ENCODE peak calls at places on chromosomes 1 and 21, in nine cellular contexts. Y, W, D, Q, L, X, O, U and Z are unnamed samples.

GRCh38 chr1:152878042-152878441 is at the start of gene SMCP:
- DNase-seq in D (no peak), Y (no peak), X (no peak), U (no peak), W (no peak), Q (no peak), O (no peak), L (no peak), Z (peak; percentile 41)

GRCh38 chr1:62213075-62213914 is 18.6 kb downstream of the L1TD1 start:
- DNase-seq in D (no peak), X (no peak), L (no peak), O (no peak), U (no peak), Q (no peak), Y (no peak), W (no peak), Z (no peak)

GRCh38 chr1:40980453-40981121 is 1.1 kb downstream of the CTPS1 start:
- DNase-seq in W (peak; percentile 35), U (no peak), Q (no peak), X (no peak), L (peak; percentile 45), O (no peak), Y (peak; percentile 76), D (no peak), Z (peak; percentile 75)

GRCh38 chr1:6212193-6212959 is 6.5 kb downstream of the RNF207 start:
- DNase-seq in Y (no peak), O (no peak), L (peak; percentile 17), U (no peak), W (no peak), D (no peak), Q (no peak), X (no peak), Z (peak; percentile 61)

GRCh38 chr21:44911384-44912157 is 9.1 kb downstream of the ITGB2 start:
- DNase-seq in Q (peak; percentile 56), X (no peak), W (peak; percentile 69), L (peak; percentile 86), D (no peak), O (no peak), U (no peak), Y (peak; percentile 32), Z (no peak)

GRCh38 chr21:38802050-38803026 is 3.4 kb upstream of the ETS2 start:
- DNase-seq in W (no peak), Y (peak; percentile 97), O (no peak), Q (no peak), D (no peak), L (no peak), U (no peak), X (no peak), Z (no peak)

GRCh38 chr1:198677027-198677426 is 38.2 kb downstream of the PTPRC start:
- DNase-seq in O (no peak), U (no peak), L (no peak), W (no peak), X (no peak), Y (no peak), Q (no peak), D (no peak), Z (no peak)

GRCh38 chr1:41343790-41344679 is 17.2 kb upstream of the FOXO6 start:
- DNase-seq in D (no peak), Q (no peak), Y (peak; percentile 42), O (no peak), W (no peak), X (no peak), L (no peak), U (no peak), Z (peak; percentile 39)

GRCh38 chr21:29386803-29387202 is 88.1 kb downstream of the BACH1 start:
- DNase-seq in L (no peak), X (no peak), O (no peak), W (no peak), D (no peak), U (no peak), Y (peak; percentile 74), Q (no peak), Z (no peak)

GRCh38 chr1:94118471-94118870 is 2.5 kb downstream of the ABCA4 start:
- DNase-seq in W (no peak), Q (no peak), Y (no peak), O (no peak), U (no peak), L (no peak), X (no peak), D (no peak), Z (no peak)

GRCh38 chr1:164563821-164564251 is 4.9 kb downstream of the PBX1 start:
- DNase-seq in U (no peak), X (no peak), Y (peak; percentile 29), W (peak; percentile 27), O (no peak), Q (no peak), D (no peak), L (no peak), Z (no peak)

GRCh38 chr1:56330400-56331026 is 248.8 kb downstream of the PLPP3 start:
- DNase-seq in Q (no peak), D (peak; percentile 44), W (peak; percentile 16), U (no peak), O (no peak), X (no peak), Y (peak; percentile 34), L (no peak), Z (peak; percentile 71)

GRCh38 chr1:170698711-170699275 is 34.9 kb downstream of the PRRX1 start:
- DNase-seq in Q (no peak), W (no peak), D (peak; percentile 76), X (no peak), Y (no peak), U (peak; percentile 47), L (no peak), O (no peak), Z (no peak)

GRCh38 chr1:23742670-23743286 is 493 bp upstream of the ELOA start:
- DNase-seq in W (peak; percentile 17), U (no peak), D (no peak), L (no peak), Q (no peak), X (no peak), O (peak; percentile 37), Y (peak; percentile 29), Z (no peak)

GRCh38 chr1:171140466-171140865 is 44.6 kb upstream of the FMO2 start:
- DNase-seq in L (peak; percentile 60), O (peak; percentile 21), W (no peak), D (no peak), Y (no peak), Q (peak; percentile 44), X (no peak), U (no peak), Z (no peak)

GRCh38 chr1:17633654-17634053 is 94.2 kb downstream of the ARHGEF10L start:
- DNase-seq in Y (peak; percentile 51), L (no peak), O (no peak), Q (no peak), W (peak; percentile 82), U (no peak), X (no peak), D (peak; percentile 56), Z (no peak)

GRCh38 chr1:197200468-197200899 is 54.0 kb upstream of the ASPM start:
- DNase-seq in W (peak; percentile 44), X (no peak), Y (peak; percentile 35), Q (no peak), L (peak; percentile 20), U (no peak), D (peak; percentile 8), O (no peak), Z (no peak)

GRCh38 chr1:184836934-184837698 is 82.5 kb upstream of the EDEM3 start:
- DNase-seq in L (no peak), W (no peak), O (no peak), U (no peak), D (no peak), Q (no peak), X (no peak), Y (no peak), Z (peak; percentile 43)
- H3K4me3 ChIP-seq in L (no peak overlapping the region), W (no peak overlapping the region), O (no peak overlapping the region), U (no peak overlapping the region), D (no peak overlapping the region), Q (peak overlapping the region; percentile 2), X (no peak overlapping the region), Y (no peak overlapping the region), Z (no peak overlapping the region)

GRCh38 chr1:13543451-13543911 is 29.7 kb upstream of the LRRC38 start:
- DNase-seq in X (no peak), W (no peak), U (no peak), L (peak; percentile 74), Q (peak; percentile 44), Y (no peak), O (peak; percentile 19), D (no peak), Z (no peak)

GRCh38 chr1:13540871-13541270 is 27.1 kb upstream of the LRRC38 start:
- DNase-seq in D (no peak), X (no peak), W (no peak), L (peak; percentile 62), Q (peak; percentile 25), Y (no peak), O (no peak), U (no peak), Z (no peak)

GRCh38 chr1:13541435-13542215 is 27.8 kb upstream of the LRRC38 start:
- DNase-seq in O (no peak), Y (no peak), W (no peak), Q (no peak), U (no peak), X (no peak), D (no peak), L (no peak), Z (peak; percentile 22)

GRCh38 chr1:13546791-13547190 is 33.0 kb upstream of the LRRC38 start:
- DNase-seq in O (no peak), W (no peak), L (no peak), X (no peak), Q (no peak), Y (no peak), D (no peak), U (no peak), Z (no peak)

GRCh38 chr1:13543927-13544556 is 30.2 kb upstream of the LRRC38 start:
- DNase-seq in X (no peak), U (peak; percentile 14), Q (peak; percentile 70), O (peak; percentile 34), W (no peak), L (peak; percentile 71), D (no peak), Y (peak; percentile 22), Z (no peak)
- TF ChIP-seq CTCF in X (peak; percentile 41), U (peak; percentile 46), Q (peak; percentile 67), O (no peak), W (peak; percentile 31), L (peak; percentile 70), D (peak; percentile 71), Y (peak; percentile 76), Z (no peak)

DNA sequence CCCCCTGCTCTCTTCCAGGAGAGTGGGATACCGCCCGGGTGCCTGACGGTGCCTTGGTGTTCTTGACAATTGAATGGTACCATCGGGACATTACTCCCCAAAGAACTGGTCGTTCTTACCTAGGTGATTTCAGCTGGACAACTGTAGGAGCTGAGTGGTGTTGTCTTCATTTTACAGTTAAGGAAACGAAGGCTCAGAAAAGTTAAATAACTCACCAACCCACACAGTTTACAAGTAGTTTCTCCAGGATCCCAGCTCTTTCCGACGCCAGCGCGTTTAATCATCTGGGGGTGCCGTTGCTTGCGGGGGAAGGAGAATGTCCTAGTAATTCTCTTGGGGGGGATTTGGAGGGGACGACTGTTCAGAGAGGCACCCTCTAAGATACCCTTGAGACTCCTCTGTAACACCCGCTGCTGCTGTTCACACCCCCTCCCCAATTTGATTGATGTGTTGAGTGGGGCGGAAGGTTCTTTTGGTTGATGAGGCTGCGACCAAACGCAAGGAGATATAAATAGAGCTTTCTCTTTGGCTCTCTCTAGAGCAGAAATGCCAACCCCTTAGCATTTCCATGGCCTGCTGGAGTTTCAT is 1.8 kb downstream of the PIK3CD start:
- DNase-seq in D (no peak), Y (no peak), U (peak; percentile 21), O (no peak), W (no peak), X (no peak), Q (no peak), L (no peak), Z (peak; percentile 54)
- H3K4me3 ChIP-seq in D (no peak overlapping the region), Y (no peak overlapping the region), U (no peak overlapping the region), O (no peak overlapping the region), W (no peak overlapping the region), X (no peak overlapping the region), Q (peak overlapping the region; percentile 26), L (no peak overlapping the region), Z (peak overlapping the region; percentile 92)

GRCh38 chr1:89382479-89382878 is 18.6 kb downstream of the GBP6 start:
- DNase-seq in W (no peak), L (no peak), U (no peak), Q (no peak), Y (no peak), O (no peak), D (no peak), X (no peak), Z (no peak)
- TF ChIP-seq CTCF in W (no peak), L (no peak), U (no peak), Q (no peak), Y (no peak), O (no peak), D (no peak), X (no peak), Z (no peak)